ENCODE peak calls at places on chromosomes 5 and 9, in ten cellular contexts. A is sigmoid colon; U is RWPE1; O is non-pigmented ciliary epithelial cell; I is hippocampal formation; E is glutamatergic neuron; Q is NCI-H510A treated with DMSO at 0.1 percent for 48 hours; C is body of pancreas; X is activated CD8-positive, alpha-beta memory T cell treated with anti-CD3 and anti-CD28 coated beads, Interleukin-2, amount 50 U/mL, for 48 hours; T is HTR-8/SVneo. S is an unnamed sample.

GRCh38 chr9:124513374-124513994 is 6.3 kb upstream of the NR5A1 start:
- DNase-seq in I (no peak), X (no peak), T (no peak), Q (no peak), A (no peak), C (no peak), E (no peak), O (no peak), U (no peak), S (no peak)

GRCh38 chr9:126125577-126125976 is 201.1 kb upstream of the MVB12B start:
- DNase-seq in U (peak; percentile 50), C (no peak), I (no peak), T (no peak), A (no peak), X (no peak), O (no peak), E (no peak), Q (no peak), S (no peak)

GRCh38 chr5:168132186-168132585 is 159.3 kb upstream of the WWC1 start:
- DNase-seq in O (peak; percentile 10), T (peak; percentile 51), A (no peak), E (no peak), Q (no peak), I (no peak), C (no peak), X (no peak), U (no peak), S (no peak)

GRCh38 chr5:126963822-126964375 is 66.5 kb downstream of the MARCHF3 start:
- DNase-seq in X (no peak), E (no peak), O (no peak), I (no peak), A (no peak), Q (no peak), C (no peak), U (no peak), T (no peak), S (no peak)

GRCh38 chr5:132478498-132478855 is 12.1 kb downstream of the IRF1 start:
- DNase-seq in E (no peak), O (no peak), Q (no peak), U (no peak), C (no peak), X (no peak), A (peak; percentile 42), I (no peak), T (no peak), S (no peak)

GRCh38 chr9:136814725-136815421 is 7.1 kb downstream of the RABL6 start:
- DNase-seq in U (no peak), T (no peak), I (no peak), A (no peak), Q (no peak), X (no peak), O (no peak), E (no peak), C (no peak), S (no peak)

GRCh38 chr5:71693828-71694427 is 25.1 kb upstream of the CARTPT start:
- DNase-seq in Q (no peak), C (no peak), X (no peak), I (no peak), E (peak; percentile 30), T (no peak), O (no peak), U (no peak), A (no peak), S (no peak)

GRCh38 chr5:61964199-61964598 is 341.8 kb upstream of the KIF2A start:
- DNase-seq in A (no peak), I (no peak), Q (no peak), O (no peak), X (no peak), C (no peak), E (no peak), T (peak; percentile 13), U (peak; percentile 27), S (no peak)

GRCh38 chr5:178434851-178435250 is 155.3 kb downstream of the COL23A1 start:
- DNase-seq in O (no peak), C (no peak), I (no peak), X (no peak), T (no peak), E (no peak), U (no peak), Q (no peak), A (peak; percentile 64), S (peak; percentile 79)

GRCh38 chr5:135063511-135064234 is 29.6 kb upstream of the PITX1 start:
- DNase-seq in Q (no peak), E (no peak), T (no peak), I (no peak), C (no peak), U (no peak), X (no peak), O (no peak), A (peak; percentile 48), S (no peak)

GRCh38 chr5:159533197-159533596 is 202.9 kb upstream of the IL12B start:
- DNase-seq in C (no peak), E (no peak), U (no peak), I (no peak), T (no peak), O (peak; percentile 72), A (no peak), X (no peak), Q (no peak), S (no peak)

GRCh38 chr9:72476617-72477375 is 44.6 kb upstream of the TMC1 start:
- DNase-seq in T (peak; percentile 40), U (peak; percentile 94), C (peak; percentile 30), X (no peak), A (no peak), E (no peak), I (no peak), O (peak; percentile 52), Q (peak; percentile 13), S (no peak)

GRCh38 chr9:124779368-124780059 is 2.6 kb downstream of the OLFML2A start:
- DNase-seq in C (no peak), I (no peak), E (no peak), A (peak; percentile 70), O (peak; percentile 87), Q (no peak), X (no peak), T (peak; percentile 56), U (peak; percentile 94), S (no peak)

S was measured in upper lobe of left lung.